ENCODE peak calls at places on chromosomes 6 and 20, in ten cellular contexts. K is stimulated activated CD4-positive, alpha-beta T cell treated with anti-CD3 and anti-CD28 coated beads, TNF-alpha, amount 100 ng/mL, for 1 hour; D is HEK293T; U is GM23248; A is AML-193; C is astrocyte of the cerebellum; P is esophagus squamous epithelium; H is NCI-H146; J is heart right ventricle; L is astrocyte of the spinal cord. R is an unnamed sample.

GRCh38 chr6:35049346-35049745 is 91.8 kb downstream of the TCP11 start:
- DNase-seq in K (no peak), D (no peak), U (no peak), A (no peak), C (no peak), P (no peak), H (no peak), J (no peak), L (no peak), R (no peak)

GRCh38 chr6:155595264-155595663 is 139.6 kb upstream of the NOX3 start:
- DNase-seq in K (no peak), D (no peak), U (no peak), A (no peak), C (no peak), P (no peak), H (peak; percentile 64), J (no peak), L (no peak), R (no peak)

GRCh38 chr6:35034411-35035171 is 106.5 kb downstream of the TCP11 start:
- DNase-seq in K (no peak), D (no peak), U (peak; percentile 68), A (no peak), C (no peak), P (no peak), H (peak; percentile 8), J (peak; percentile 67), L (no peak), R (no peak)

GRCh38 chr6:56729719-56730118 is 87.0 kb upstream of the DST start:
- DNase-seq in K (no peak), D (no peak), U (peak; percentile 93), A (no peak), C (no peak), P (no peak), H (no peak), J (no peak), L (peak; percentile 76), R (no peak)

GRCh38 chr6:119598883-119599282 is 249.3 kb upstream of the MAN1A1 start:
- DNase-seq in K (no peak), D (no peak), U (no peak), A (no peak), C (no peak), P (no peak), H (no peak), J (no peak), L (no peak), R (no peak)

GRCh38 chr6:72080260-72080941 is 194.1 kb downstream of the RIMS1 start:
- DNase-seq in K (no peak), D (no peak), U (no peak), A (no peak), C (no peak), P (no peak), H (no peak), J (no peak), L (no peak), R (no peak)

GRCh38 chr6:16331328-16332174 is 93.2 kb downstream of the GMPR start:
- DNase-seq in K (peak; percentile 18), D (peak; percentile 78), U (peak; percentile 86), A (peak; percentile 75), C (peak; percentile 68), P (no peak), H (peak; percentile 79), J (peak; percentile 76), L (peak; percentile 81), R (no peak)

GRCh38 chr6:322940-323729 is 30.8 kb downstream of the DUSP22 start:
- DNase-seq in K (no peak), D (no peak), U (no peak), A (no peak), C (no peak), P (no peak), H (no peak), J (no peak), L (no peak), R (no peak)

GRCh38 chr20:62136283-62137091 is 6.7 kb downstream of the PSMA7 start:
- DNase-seq in K (peak; percentile 39), D (peak; percentile 58), U (peak; percentile 81), A (peak; percentile 72), C (no peak), P (no peak), H (peak; percentile 41), J (peak; percentile 56), L (peak; percentile 76), R (no peak)

GRCh38 chr6:158784505-158784904 is 34.7 kb downstream of the EZR start:
- DNase-seq in K (no peak), D (no peak), U (peak; percentile 32), A (no peak), C (no peak), P (no peak), H (no peak), J (no peak), L (peak; percentile 36), R (no peak)

GRCh38 chr6:50123686-50124085 is 74.0 kb upstream of the DEFB112 start:
- DNase-seq in K (no peak), D (no peak), U (no peak), A (no peak), C (no peak), P (no peak), H (no peak), J (no peak), L (no peak), R (no peak)

GRCh38 chr6:167450631-167451030 is 125.7 kb downstream of the TTLL2 start:
- DNase-seq in K (no peak), D (no peak), U (no peak), A (no peak), C (no peak), P (no peak), H (no peak), J (no peak), L (no peak), R (no peak)

GRCh38 chr6:158468666-158469065 is 91.2 kb upstream of the TMEM181 start:
- DNase-seq in K (no peak), D (no peak), U (no peak), A (no peak), C (no peak), P (no peak), H (peak; percentile 66), J (no peak), L (no peak), R (no peak)

GRCh38 chr20:6956574-6956973 is 189.1 kb downstream of the BMP2 start:
- DNase-seq in K (no peak), D (no peak), U (peak; percentile 3), A (no peak), C (no peak), P (no peak), H (no peak), J (no peak), L (peak; percentile 21), R (no peak)

GRCh38 chr6:119445666-119446622 is 96.4 kb upstream of the MAN1A1 start:
- DNase-seq in K (no peak), D (no peak), U (peak; percentile 64), A (peak; percentile 18), C (peak; percentile 71), P (no peak), H (no peak), J (no peak), L (peak; percentile 92), R (no peak)

GRCh38 chr6:88982720-88983119 is 19.3 kb upstream of the RNGTT start:
- DNase-seq in K (no peak), D (peak; percentile 47), U (peak; percentile 95), A (peak; percentile 84), C (peak; percentile 90), P (no peak), H (peak; percentile 42), J (peak; percentile 35), L (peak; percentile 84), R (peak; percentile 69)

GRCh38 chr6:24517659-24518538 is 23.1 kb downstream of the ALDH5A1 start:
- DNase-seq in K (no peak), D (no peak), U (no peak), A (no peak), C (no peak), P (no peak), H (no peak), J (no peak), L (no peak), R (no peak)

GRCh38 chr6:163897669-163898068 is 483.2 kb downstream of the QKI start:
- DNase-seq in K (no peak), D (no peak), U (no peak), A (no peak), C (no peak), P (no peak), H (no peak), J (no peak), L (no peak), R (no peak)

GRCh38 chr6:13014551-13015378 is 298.2 kb downstream of the PHACTR1 start:
- DNase-seq in K (no peak), D (no peak), U (peak; percentile 22), A (no peak), C (no peak), P (no peak), H (peak; percentile 71), J (peak; percentile 18), L (no peak), R (no peak)

GRCh38 chr6:11766056-11766455 is 12.5 kb downstream of the ADTRP start:
- DNase-seq in K (no peak), D (no peak), U (peak; percentile 38), A (no peak), C (no peak), P (no peak), H (no peak), J (no peak), L (peak; percentile 46), R (no peak)

GRCh38 chr6:111566873-111567517 is 38.7 kb downstream of the TRAF3IP2 start:
- DNase-seq in K (no peak), D (no peak), U (peak; percentile 27), A (no peak), C (no peak), P (no peak), H (peak; percentile 86), J (peak; percentile 52), L (no peak), R (no peak)

GRCh38 chr20:47781631-47782030 is 3.6 kb downstream of the SULF2 start:
- DNase-seq in K (no peak), D (no peak), U (no peak), A (no peak), C (no peak), P (no peak), H (no peak), J (no peak), L (no peak), R (no peak)

GRCh38 chr6:14464049-14464448 is 346.5 kb downstream of the CD83 start:
- DNase-seq in K (no peak), D (no peak), U (peak; percentile 42), A (peak; percentile 52), C (no peak), P (no peak), H (no peak), J (no peak), L (peak; percentile 31), R (no peak)

GRCh38 chr6:163985710-163986109 is 571.2 kb downstream of the QKI start:
- DNase-seq in K (no peak), D (no peak), U (no peak), A (no peak), C (no peak), P (no peak), H (peak; percentile 93), J (no peak), L (peak; percentile 27), R (no peak)

R was measured in HFF-Myc.